ENCODE peak calls at places on chromosomes 11 and 22, in eight cellular contexts. Z is cardiac muscle cell; S is MM.1S; J is uterus; H is CD8-positive, alpha-beta memory T cell; W is CD4-positive, alpha-beta memory T cell; X is right cardiac atrium; U is left ventricle myocardium inferior. B is an unnamed sample. For H3K4me1 and H3K27me3, the result is how much of the 10 kb centered on the place peaks cover.

GRCh38 chr11:17542249-17542648 is 2.0 kb downstream of the USH1C start:
- DNase-seq in S (no peak), H (no peak), U (peak), Z (no peak), J (no peak), W (no peak), X (no peak), B (no peak)

GRCh38 chr11:124402326-124402922 is 3.6 kb upstream of the OR8B3 start:
- DNase-seq in S (peak), Z (peak), X (peak), U (peak), W (peak), H (peak), J (no peak), B (peak)

GRCh38 chr11:75896843-75897419 is 81.9 kb downstream of the UVRAG start:
- DNase-seq in U (no peak), J (no peak), W (peak), Z (peak), H (no peak), X (no peak), S (peak), B (no peak)

GRCh38 chr11:2678396-2678795 is 21.4 kb downstream of the KCNQ1OT1 start:
- DNase-seq in X (no peak), H (no peak), W (no peak), J (no peak), S (no peak), Z (no peak), U (no peak), B (no peak)

GRCh38 chr11:11192541-11192940 is 160.5 kb downstream of the CSNK2A3 start:
- DNase-seq in J (no peak), U (no peak), Z (no peak), W (no peak), H (no peak), X (no peak), S (no peak), B (no peak)

GRCh38 chr11:57438345-57439280 is 11.7 kb upstream of the SLC43A3 start:
- DNase-seq in J (no peak), U (no peak), X (no peak), Z (no peak), W (no peak), H (no peak), S (no peak), B (no peak)

GRCh38 chr22:46660604-46661201 is 40.5 kb downstream of the GRAMD4 start:
- DNase-seq in U (no peak), H (no peak), Z (no peak), X (peak), S (no peak), J (no peak), W (peak), B (no peak)

GRCh38 chr11:101195294-101195693 is 65.7 kb upstream of the PGR start:
- DNase-seq in J (no peak), X (no peak), S (no peak), H (no peak), U (no peak), Z (no peak), W (no peak), B (no peak)

GRCh38 chr11:113317297-113317696 is 2.9 kb downstream of the TTC12 start:
- DNase-seq in Z (no peak), H (no peak), J (no peak), S (no peak), U (no peak), X (no peak), W (no peak), B (no peak)

GRCh38 chr22:20510811-20511577 is 3.6 kb downstream of the MED15 start:
- DNase-seq in Z (no peak), U (no peak), X (no peak), W (no peak), J (no peak), H (no peak), S (no peak), B (no peak)
- H3K4me1 ChIP-seq in Z (under half), U (half or more), X (under half), W (half or more), J (under half), H (half or more), S (under half), B (half or more)

GRCh38 chr22:50058338-50059184 is 463 bp upstream of the TTLL8 start:
- DNase-seq in J (no peak), H (no peak), W (no peak), U (no peak), Z (no peak), S (no peak), X (no peak), B (no peak)
- H3K4me3 ChIP-seq in J (no peak), H (no peak), W (no peak), U (peak), Z (no peak), S (peak), X (peak), B (no peak)

GRCh38 chr11:71355266-71355665 is 92.9 kb downstream of the DHCR7 start:
- DNase-seq in W (no peak), H (no peak), Z (no peak), J (no peak), S (no peak), U (no peak), X (no peak), B (no peak)

GRCh38 chr11:71352748-71353147 is 95.4 kb downstream of the DHCR7 start:
- DNase-seq in S (no peak), J (no peak), H (no peak), X (no peak), U (no peak), Z (no peak), W (no peak), B (no peak)

GRCh38 chr11:71354394-71355105 is 93.6 kb downstream of the DHCR7 start:
- DNase-seq in Z (no peak), J (no peak), S (no peak), U (no peak), H (no peak), W (no peak), X (no peak), B (no peak)

GRCh38 chr11:71349627-71350026 is 97.2 kb upstream of the SHANK2 start:
- DNase-seq in W (no peak), H (no peak), X (no peak), Z (no peak), J (no peak), U (no peak), S (no peak), B (no peak)

DNA sequence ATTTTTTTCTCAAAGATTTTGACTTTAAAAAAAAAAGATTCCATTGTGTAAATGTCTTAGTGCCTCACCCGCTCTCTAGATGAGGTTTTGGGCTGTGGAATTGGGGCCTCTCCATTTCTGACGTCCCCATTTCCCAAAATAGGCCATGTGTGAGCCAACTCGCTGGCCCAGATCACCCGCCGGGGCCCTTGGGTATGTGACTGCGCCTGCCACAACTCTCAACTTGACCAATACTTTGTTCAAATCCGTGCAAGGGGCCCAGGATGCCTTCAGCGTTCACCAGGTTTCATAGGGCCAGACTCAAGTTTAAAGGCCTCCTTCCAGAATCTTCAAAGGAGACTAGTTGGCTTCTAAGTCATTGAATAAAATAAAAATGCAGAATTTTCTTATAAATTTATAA is 96.0 kb downstream of the DHCR7 start:
- DNase-seq in W (no peak), J (no peak), X (no peak), S (no peak), Z (no peak), H (no peak), U (no peak), B (no peak)
- H3K27me3 ChIP-seq in W (under half), J (under half), X (under half), S (half or more), Z (under half), H (under half), U (half or more), B (under half)

GRCh38 chr11:64767344-64768299 is 7.8 kb upstream of the PYGM start:
- DNase-seq in U (peak), J (no peak), H (peak), W (peak), S (no peak), X (peak), Z (peak), B (peak)
- H3K4me1 ChIP-seq in U (half or more), J (under half), H (half or more), W (half or more), S (under half), X (under half), Z (under half), B (under half)

GRCh38 chr11:31817621-31818493 is 6.7 kb upstream of the PAX6 start:
- DNase-seq in W (no peak), S (no peak), U (no peak), X (no peak), Z (no peak), J (no peak), H (no peak), B (no peak)
- H3K4me3 ChIP-seq in W (no peak), S (no peak), U (peak), X (peak), Z (no peak), J (no peak), H (peak), B (no peak)

DNA sequence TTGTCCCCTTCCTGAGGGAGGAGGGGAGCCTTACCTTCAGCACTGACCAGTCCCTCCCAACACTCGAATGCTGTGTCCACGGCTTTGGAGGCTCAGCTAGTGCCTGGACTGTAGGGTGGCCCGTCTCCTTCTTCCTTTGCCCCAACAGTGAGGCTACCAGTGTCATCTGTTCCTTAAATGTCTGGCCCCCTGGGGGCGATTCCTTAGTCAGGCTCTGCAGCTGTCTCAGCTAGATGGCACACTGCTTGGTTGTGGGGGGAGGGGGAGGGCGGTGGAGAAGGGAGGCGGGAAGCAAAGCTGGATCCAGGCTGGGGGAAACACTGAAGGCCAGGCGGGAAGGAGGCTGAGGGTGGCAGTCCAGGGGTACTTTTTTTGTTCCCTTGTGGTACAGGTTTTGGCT is at the start of gene IGSF22:
- DNase-seq in U (no peak), S (no peak), Z (no peak), W (no peak), H (no peak), J (no peak), X (no peak), B (no peak)
- H3K27me3 ChIP-seq in U (under half), S (under half), Z (under half), W (under half), H (under half), J (under half), X (under half), B (under half)

GRCh38 chr11:69310934-69311766 is 17.2 kb downstream of the MYEOV start:
- DNase-seq in J (no peak), H (no peak), X (no peak), Z (no peak), W (no peak), U (no peak), S (no peak), B (no peak)
- H3K4me1 ChIP-seq in J (under half), H (under half), X (under half), Z (under half), W (under half), U (under half), S (under half), B (under half)

B was measured in SJSA1.